ENCODE peak calls at places on chromosomes 7 and 10, in four cellular contexts. Q, Z, Y and D are unnamed samples.
A peak's percentile ranks its signal among the peaks of the same experiment; 100 is the strongest.

GRCh38 chr7:150740053-150740452 is 2.8 kb downstream of the GIMAP5 start:
- DNase-seq in Q (no peak), Z (no peak), Y (no peak), D (no peak)

GRCh38 chr10:80504158-80504811 is 33.4 kb upstream of the SH2D4B start:
- DNase-seq in Y (no peak), Q (no peak), Z (no peak), D (no peak)

GRCh38 chr7:22720791-22721786 is 5.9 kb upstream of the IL6 start:
- DNase-seq in Q (peak; percentile 72), Y (no peak), Z (no peak), D (no peak)

GRCh38 chr7:57417736-57418135 is 32.2 kb upstream of the ZNF716 start:
- DNase-seq in Y (no peak), Z (no peak), Q (peak; percentile 72), D (no peak)

GRCh38 chr7:120064565-120064964 is 208.4 kb upstream of the KCND2 start:
- DNase-seq in Z (peak; percentile 60), Q (no peak), Y (no peak), D (peak; percentile 4)

GRCh38 chr10:96740579-96741281 is 20.4 kb upstream of the PIK3AP1 start:
- DNase-seq in Y (no peak), Q (no peak), Z (no peak), D (no peak)

GRCh38 chr7:27164381-27165088 is 802 bp downstream of the HOXA9 start:
- DNase-seq in Q (no peak), Z (no peak), Y (no peak), D (no peak)

GRCh38 chr7:47739901-47740300 is 158.0 kb upstream of the TNS3 start:
- DNase-seq in Z (no peak), Y (no peak), Q (no peak), D (no peak)

GRCh38 chr10:119543814-119544642 is 1.5 kb upstream of the RGS10 start:
- DNase-seq in Z (no peak), Y (no peak), Q (no peak), D (no peak)

GRCh38 chr7:81871606-81872265 is 101.9 kb upstream of the HGF start:
- DNase-seq in Y (no peak), Q (no peak), Z (no peak), D (no peak)

GRCh38 chr10:50629495-50630122 is 5.9 kb upstream of the SGMS1 start:
- DNase-seq in Y (no peak), Z (no peak), Q (no peak), D (no peak)

GRCh38 chr7:45703373-45703821 is 129.2 kb downstream of the ADCY1 start:
- DNase-seq in Z (no peak), Q (no peak), Y (no peak), D (no peak)

GRCh38 chr10:11595395-11595692 is 16.1 kb downstream of the USP6NL start:
- DNase-seq in Q (no peak), Y (no peak), Z (no peak), D (no peak)

GRCh38 chr7:151012921-151013347 is 11.4 kb downstream of the ATG9B start:
- DNase-seq in Z (no peak), Q (no peak), Y (no peak), D (no peak)

GRCh38 chr7:69631131-69631530 is 32.9 kb downstream of the AUTS2 start:
- DNase-seq in Q (no peak), Z (no peak), Y (no peak), D (no peak)

GRCh38 chr7:154571772-154572171 is 431.2 kb downstream of the PAXIP1 start:
- DNase-seq in Q (peak; percentile 62), Z (no peak), Y (no peak), D (no peak)

GRCh38 chr7:38368191-38368605 is 94.8 kb upstream of the TARP start:
- DNase-seq in Z (no peak), Q (no peak), Y (peak; percentile 72), D (peak; percentile 9)

GRCh38 chr7:74623135-74623534 is 34.4 kb upstream of the GTF2I start:
- DNase-seq in Z (no peak), Y (no peak), Q (no peak), D (no peak)

GRCh38 chr10:58266826-58267712 is 625 bp downstream of the IPMK start:
- DNase-seq in Z (no peak), Q (peak; percentile 92), Y (peak; percentile 25), D (no peak)

GRCh38 chr7:41544241-41544640 is 158.6 kb downstream of the INHBA start:
- DNase-seq in Y (no peak), Q (no peak), Z (no peak), D (no peak)

GRCh38 chr10:50594012-50594411 is 29.7 kb downstream of the SGMS1 start:
- DNase-seq in Y (no peak), Z (peak; percentile 37), Q (no peak), D (no peak)

GRCh38 chr7:34123316-34123715 is 218.0 kb downstream of the BMPER start:
- DNase-seq in Z (no peak), Q (peak; percentile 68), Y (no peak), D (no peak)

GRCh38 chr7:50142421-50143113 is 49.5 kb upstream of the ZPBP start:
- DNase-seq in Z (no peak), Y (no peak), Q (no peak), D (no peak)

GRCh38 chr7:114412548-114412947 is 2.1 kb upstream of the FOXP2 start:
- DNase-seq in Y (peak; percentile 10), Q (no peak), Z (no peak), D (no peak)

DNA sequence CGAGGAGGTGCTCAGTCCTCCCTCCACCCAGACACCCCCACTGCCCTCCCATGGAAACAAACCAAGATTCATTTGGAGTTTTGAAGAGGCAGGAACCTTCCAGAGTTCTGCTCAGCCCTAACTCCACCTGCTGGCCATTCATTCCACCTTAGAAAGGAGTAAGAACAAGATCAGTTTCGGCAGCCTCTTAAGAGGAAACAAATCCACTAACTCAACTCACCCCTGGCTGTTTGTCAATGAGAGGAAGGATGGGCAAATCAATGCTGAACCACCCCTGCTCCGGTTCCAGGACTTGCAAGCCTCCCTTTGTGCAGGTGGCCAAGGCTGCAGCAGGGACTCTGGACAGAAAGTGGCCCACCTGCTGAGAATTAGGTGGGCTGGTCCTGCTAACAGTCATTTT is 26.2 kb downstream of the CCDC3 start:
- DNase-seq in Y (no peak), Q (no peak), Z (no peak), D (no peak)
- TF ChIP-seq CTCF in Y (peak; percentile 43), Q (no peak), Z (peak; percentile 21), D (no peak)

DNA sequence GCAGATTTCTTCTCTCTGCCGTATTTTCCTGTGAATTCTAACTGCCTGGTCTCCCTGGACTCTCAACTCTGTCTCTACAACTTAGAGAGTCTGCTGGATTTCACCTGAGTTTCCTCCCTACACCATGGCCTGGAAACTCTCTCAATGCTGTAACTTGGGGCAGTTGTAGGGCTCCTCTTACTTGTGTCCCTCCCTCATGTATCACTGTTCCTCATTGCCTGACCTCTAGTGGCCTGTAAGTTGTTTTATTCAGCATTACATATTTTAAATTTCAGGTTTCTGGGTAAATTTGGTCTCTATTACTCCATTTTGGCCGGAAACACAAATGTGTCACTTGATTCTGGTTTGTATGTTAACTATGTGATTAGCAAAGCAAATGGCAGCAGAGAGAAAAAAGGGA is 70.9 kb downstream of the DYNC1I1 start:
- DNase-seq in Z (no peak), Q (no peak), Y (no peak), D (no peak)
- TF ChIP-seq CTCF in Z (no peak), Q (no peak), Y (no peak), D (no peak)

DNA sequence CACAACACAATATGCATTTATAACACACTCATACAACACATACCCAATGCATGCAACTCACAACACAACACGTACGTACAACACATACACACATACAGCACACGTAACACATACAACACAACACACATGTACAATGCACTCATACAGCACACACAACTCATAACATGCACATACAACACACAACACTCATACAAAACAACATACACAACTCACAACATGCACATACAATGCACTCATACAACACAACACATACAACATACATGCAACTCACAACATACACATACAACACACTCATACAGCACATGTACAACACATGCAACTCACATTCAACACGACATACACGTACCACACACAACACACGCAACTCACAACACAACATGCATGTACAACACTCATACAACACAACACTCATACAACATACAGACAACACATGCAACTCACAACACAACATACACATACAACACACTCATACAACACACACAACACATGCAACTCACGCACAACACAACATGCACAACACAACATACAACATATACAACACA is 21.8 kb downstream of the DIP2C start:
- DNase-seq in Y (no peak), Q (no peak), Z (no peak), D (no peak)
- TF ChIP-seq CTCF in Y (no peak), Q (no peak), Z (no peak), D (no peak)

GRCh38 chr7:101222275-101222830 is 4.4 kb downstream of the ZNHIT1 start:
- DNase-seq in Q (no peak), Y (no peak), Z (no peak), D (no peak)

GRCh38 chr7:101231644-101232043 is 6.0 kb downstream of the CLDN15 start:
- DNase-seq in Q (no peak), Y (no peak), Z (no peak), D (no peak)

GRCh38 chr7:101225650-101226049 is 7.7 kb downstream of the ZNHIT1 start:
- DNase-seq in Y (no peak), Z (no peak), Q (no peak), D (no peak)

GRCh38 chr7:101223528-101223927 is 5.6 kb downstream of the ZNHIT1 start:
- DNase-seq in Q (no peak), Y (no peak), Z (no peak), D (no peak)

GRCh38 chr7:101226686-101227085 is 8.7 kb downstream of the ZNHIT1 start:
- DNase-seq in Z (no peak), Q (no peak), Y (no peak), D (no peak)
- TF ChIP-seq CTCF in Z (no peak), Q (no peak), Y (no peak), D (no peak)

DNA sequence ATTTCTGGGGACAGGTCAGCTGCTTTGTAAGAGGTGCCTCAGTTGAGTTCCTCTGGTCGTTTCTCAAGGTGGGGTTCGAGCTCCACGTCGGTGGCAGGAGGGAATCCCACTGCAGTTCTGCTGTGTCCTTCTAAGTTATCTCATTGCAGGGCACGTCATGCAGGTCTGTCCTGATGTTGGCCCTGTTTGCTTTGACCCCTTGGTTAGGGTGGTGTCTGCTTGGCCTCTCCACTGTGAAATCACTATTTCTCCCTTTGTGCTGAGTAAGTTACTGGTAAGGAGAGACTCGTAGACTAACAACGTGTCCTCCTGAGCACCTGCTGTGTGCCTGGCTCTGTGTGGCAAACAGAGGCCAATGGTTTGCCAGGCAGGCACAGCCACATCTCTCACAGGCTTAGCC is 372.9 kb upstream of the ZMIZ1 start:
- DNase-seq in Y (no peak), Q (no peak), Z (no peak), D (no peak)
- TF ChIP-seq CTCF in Y (no peak), Q (no peak), Z (no peak), D (no peak)

DNA sequence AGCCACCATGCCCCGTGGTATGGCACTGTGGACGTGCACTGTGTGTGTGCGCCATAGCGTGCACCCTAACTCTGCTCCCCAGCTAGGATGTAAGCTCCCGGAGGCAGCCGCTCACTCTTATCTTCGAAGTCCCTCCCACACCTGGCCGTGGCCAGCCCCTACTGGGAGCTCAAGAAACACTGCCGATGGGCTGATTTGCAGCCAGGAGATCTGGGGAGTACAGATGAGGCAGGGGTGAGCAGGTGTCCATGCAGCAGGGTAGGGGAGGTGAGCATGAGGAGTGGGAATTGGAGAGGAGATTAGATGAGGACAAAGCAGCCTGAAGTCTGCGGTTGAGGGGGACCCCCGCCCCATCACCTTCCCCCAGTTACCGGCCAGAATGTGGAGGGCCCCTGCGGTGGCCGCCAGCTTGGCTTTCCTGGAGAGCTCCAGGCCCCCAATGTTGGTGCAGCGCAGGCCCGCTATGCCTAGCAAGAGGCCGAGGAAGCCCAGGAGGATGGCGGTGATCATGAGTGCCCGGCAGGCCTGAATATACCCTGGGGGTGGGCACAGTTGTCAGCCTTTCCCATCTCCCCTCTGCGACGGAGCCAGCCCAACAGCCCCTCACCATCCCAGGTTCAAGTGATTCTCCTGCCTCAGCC is 3.6 kb downstream of the CLDN15 start:
- DNase-seq in Z (no peak), Y (no peak), Q (no peak), D (no peak)
- TF ChIP-seq CTCF in Z (no peak), Y (no peak), Q (no peak), D (no peak)

GRCh38 chr7:85342781-85343180 is 155.9 kb upstream of the SEMA3D start:
- DNase-seq in Y (no peak), Z (no peak), Q (no peak), D (no peak)
- TF ChIP-seq CTCF in Y (no peak), Z (no peak), Q (no peak), D (no peak)